ENCODE peak calls at places on chromosomes 16 and 17, in four cellular contexts. One of them, this sample, is unnamed.

GRCh38 chr16:3992297-3993051 is 112.0 kb upstream of the CREBBP start:
- DNase-seq in tibial artery: no peak
- DNase-seq in osteoblast: peak
- DNase-seq in CD4-positive, CD25-positive, alpha-beta regulatory T cell: no peak
- DNase-seq in this sample: no peak

GRCh38 chr16:74053310-74053709 is 243.3 kb upstream of the PSMD7 start:
- DNase-seq in tibial artery: no peak
- DNase-seq in osteoblast: no peak
- DNase-seq in CD4-positive, CD25-positive, alpha-beta regulatory T cell: no peak
- DNase-seq in this sample: no peak

GRCh38 chr17:41733348-41734138 is 900 bp downstream of the HAP1 start:
- DNase-seq in tibial artery: no peak
- DNase-seq in osteoblast: peak
- DNase-seq in CD4-positive, CD25-positive, alpha-beta regulatory T cell: no peak
- DNase-seq in this sample: no peak

GRCh38 chr17:41539979-41540701 is 12.0 kb upstream of the KRT19 start:
- DNase-seq in tibial artery: no peak
- DNase-seq in osteoblast: no peak
- DNase-seq in CD4-positive, CD25-positive, alpha-beta regulatory T cell: no peak
- DNase-seq in this sample: no peak

GRCh38 chr17:14575349-14575966 is 274.6 kb downstream of the HS3ST3B1 start:
- DNase-seq in tibial artery: no peak
- DNase-seq in osteoblast: no peak
- DNase-seq in CD4-positive, CD25-positive, alpha-beta regulatory T cell: no peak
- DNase-seq in this sample: no peak

GRCh38 chr17:82407255-82407654 is 10.9 kb upstream of the HEXD start:
- DNase-seq in tibial artery: no peak
- DNase-seq in osteoblast: peak
- DNase-seq in CD4-positive, CD25-positive, alpha-beta regulatory T cell: no peak
- DNase-seq in this sample: no peak

GRCh38 chr17:6105608-6106007 is 35.4 kb downstream of the WSCD1 start:
- DNase-seq in tibial artery: peak
- DNase-seq in osteoblast: no peak
- DNase-seq in CD4-positive, CD25-positive, alpha-beta regulatory T cell: no peak
- DNase-seq in this sample: no peak

GRCh38 chr17:260031-260791 is 78.8 kb upstream of the DOC2B start:
- DNase-seq in tibial artery: peak
- DNase-seq in osteoblast: peak
- DNase-seq in CD4-positive, CD25-positive, alpha-beta regulatory T cell: no peak
- DNase-seq in this sample: no peak

GRCh38 chr16:53821487-53821886 is 117.5 kb downstream of the FTO start:
- DNase-seq in tibial artery: no peak
- DNase-seq in osteoblast: no peak
- DNase-seq in CD4-positive, CD25-positive, alpha-beta regulatory T cell: no peak
- DNase-seq in this sample: no peak

GRCh38 chr17:82000803-82001649 is 21.7 kb downstream of the CENPX start:
- DNase-seq in tibial artery: no peak
- DNase-seq in osteoblast: no peak
- DNase-seq in CD4-positive, CD25-positive, alpha-beta regulatory T cell: no peak
- DNase-seq in this sample: peak

GRCh38 chr17:46887717-46888116 is 35.2 kb upstream of the GOSR2 start:
- DNase-seq in tibial artery: no peak
- DNase-seq in osteoblast: no peak
- DNase-seq in CD4-positive, CD25-positive, alpha-beta regulatory T cell: no peak
- DNase-seq in this sample: no peak

GRCh38 chr16:83253526-83253925 is 554.3 kb upstream of the HSBP1 start:
- DNase-seq in tibial artery: no peak
- DNase-seq in osteoblast: no peak
- DNase-seq in CD4-positive, CD25-positive, alpha-beta regulatory T cell: no peak
- DNase-seq in this sample: no peak
- H3K27ac ChIP-seq in tibial artery: no peak
- H3K27ac ChIP-seq in osteoblast: no peak
- H3K27ac ChIP-seq in CD4-positive, CD25-positive, alpha-beta regulatory T cell: no peak
- H3K27ac ChIP-seq in this sample: no peak

GRCh38 chr16:30054959-30055553 is 10.5 kb upstream of the ALDOA start:
- DNase-seq in tibial artery: no peak
- DNase-seq in osteoblast: peak
- DNase-seq in CD4-positive, CD25-positive, alpha-beta regulatory T cell: no peak
- DNase-seq in this sample: peak

GRCh38 chr16:30052671-30053372 is 12.7 kb upstream of the ALDOA start:
- DNase-seq in tibial artery: peak
- DNase-seq in osteoblast: peak
- DNase-seq in CD4-positive, CD25-positive, alpha-beta regulatory T cell: peak
- DNase-seq in this sample: peak

GRCh38 chr16:30054451-30054850 is 11.1 kb upstream of the ALDOA start:
- DNase-seq in tibial artery: no peak
- DNase-seq in osteoblast: peak
- DNase-seq in CD4-positive, CD25-positive, alpha-beta regulatory T cell: no peak
- DNase-seq in this sample: no peak

GRCh38 chr16:30051518-30051917 is 14.0 kb upstream of the ALDOA start:
- DNase-seq in tibial artery: no peak
- DNase-seq in osteoblast: peak
- DNase-seq in CD4-positive, CD25-positive, alpha-beta regulatory T cell: no peak
- DNase-seq in this sample: no peak

DNA sequence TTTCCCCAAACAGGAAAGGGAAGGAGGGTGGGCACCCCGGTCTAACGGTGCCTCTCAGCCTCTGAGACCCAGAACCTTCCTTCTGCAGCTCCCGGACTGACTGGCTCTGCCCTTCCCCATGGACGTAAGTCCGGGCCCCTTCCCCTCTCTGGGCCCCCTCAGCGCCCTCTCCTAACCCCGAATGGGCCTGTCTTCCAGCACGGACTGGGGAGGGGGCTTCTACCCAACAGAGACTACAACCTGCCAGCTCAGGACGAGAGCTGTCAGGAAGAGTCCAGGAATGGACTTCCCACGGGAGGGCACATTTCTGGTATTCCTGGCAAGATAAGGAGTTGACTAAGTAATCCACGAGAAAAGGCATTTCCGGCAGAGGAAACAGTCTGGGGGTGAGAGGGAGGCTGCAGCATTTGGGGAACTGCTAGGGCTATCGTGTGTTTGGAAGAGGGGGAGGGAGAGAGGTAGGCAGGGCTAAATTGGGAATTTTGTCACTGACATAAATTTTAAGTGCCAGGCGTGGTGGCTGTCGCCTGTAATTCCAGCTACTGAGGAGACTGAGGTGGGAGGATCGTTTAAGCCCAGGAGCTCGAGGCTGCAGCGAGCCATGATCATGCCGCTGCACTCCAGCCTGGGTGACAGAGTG is 12.1 kb upstream of the ALDOA start:
- DNase-seq in tibial artery: no peak
- DNase-seq in osteoblast: peak
- DNase-seq in CD4-positive, CD25-positive, alpha-beta regulatory T cell: no peak
- DNase-seq in this sample: no peak
- H3K27ac ChIP-seq in tibial artery: peak
- H3K27ac ChIP-seq in osteoblast: peak
- H3K27ac ChIP-seq in CD4-positive, CD25-positive, alpha-beta regulatory T cell: no peak
- H3K27ac ChIP-seq in this sample: no peak

DNA sequence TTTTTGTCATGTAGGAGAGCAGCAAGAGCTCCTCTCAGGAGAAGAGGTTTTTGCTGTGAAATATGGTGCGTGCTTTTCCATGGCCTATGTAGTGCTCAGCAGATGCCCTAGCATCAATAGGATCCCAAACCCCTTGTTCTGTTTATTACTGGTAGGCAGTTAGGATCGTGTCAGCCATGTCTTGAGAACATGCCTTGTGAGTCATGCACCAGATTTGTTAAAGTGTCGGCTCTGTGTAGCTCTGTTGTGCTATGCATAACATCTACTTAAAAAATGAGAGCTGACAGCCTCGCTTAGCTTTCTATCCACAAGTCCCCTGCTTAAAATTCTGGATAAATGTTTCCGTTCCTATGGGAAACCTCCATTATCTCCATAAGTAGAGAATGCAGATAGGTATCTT is 4.4 kb upstream of the EIF4A3 start:
- DNase-seq in tibial artery: no peak
- DNase-seq in osteoblast: peak
- DNase-seq in CD4-positive, CD25-positive, alpha-beta regulatory T cell: no peak
- DNase-seq in this sample: no peak
- H3K27ac ChIP-seq in tibial artery: no peak
- H3K27ac ChIP-seq in osteoblast: peak
- H3K27ac ChIP-seq in CD4-positive, CD25-positive, alpha-beta regulatory T cell: no peak
- H3K27ac ChIP-seq in this sample: no peak

GRCh38 chr17:66720027-66720426 is 114.9 kb upstream of the CACNG5 start:
- DNase-seq in tibial artery: no peak
- DNase-seq in osteoblast: no peak
- DNase-seq in CD4-positive, CD25-positive, alpha-beta regulatory T cell: no peak
- DNase-seq in this sample: no peak
- H3K27ac ChIP-seq in tibial artery: no peak
- H3K27ac ChIP-seq in osteoblast: no peak
- H3K27ac ChIP-seq in CD4-positive, CD25-positive, alpha-beta regulatory T cell: no peak
- H3K27ac ChIP-seq in this sample: no peak

DNA sequence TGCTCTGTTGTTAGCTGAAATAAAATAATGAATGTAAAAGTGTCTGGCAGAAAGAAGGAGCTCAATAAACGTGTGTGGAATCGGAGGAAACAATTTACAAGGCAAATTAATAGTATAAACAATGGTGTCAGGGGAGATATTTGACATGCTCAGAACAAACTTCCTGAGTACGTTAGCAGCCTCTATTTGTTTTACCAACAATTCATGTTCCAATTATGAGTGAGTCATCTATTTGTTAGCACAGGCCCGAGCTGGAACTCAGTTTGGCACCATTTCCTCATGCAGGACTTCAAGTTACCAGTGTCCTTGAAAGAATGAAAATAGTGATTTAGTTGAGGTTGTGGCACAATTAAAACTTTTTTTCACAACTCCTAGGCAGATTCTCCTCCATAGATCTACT is 9.1 kb downstream of the ASIC2 start:
- DNase-seq in tibial artery: no peak
- DNase-seq in osteoblast: no peak
- DNase-seq in CD4-positive, CD25-positive, alpha-beta regulatory T cell: no peak
- DNase-seq in this sample: peak
- H3K27ac ChIP-seq in tibial artery: no peak
- H3K27ac ChIP-seq in osteoblast: no peak
- H3K27ac ChIP-seq in CD4-positive, CD25-positive, alpha-beta regulatory T cell: no peak
- H3K27ac ChIP-seq in this sample: no peak